ENCODE peak calls at places on chromosome 1, in seven cellular contexts. One of them, this sample, is unnamed.
A peak's percentile ranks its signal among the peaks of the same experiment; 100 is the strongest.

GRCh38 chr1:236156512-236157208 is 14.3 kb downstream of the GPR137B start:
- DNase-seq in MCF 10A: no peak
- DNase-seq in osteoblast: peak; percentile 73
- DNase-seq in NB4: peak; percentile 79
- DNase-seq in adrenal gland: no peak
- DNase-seq in nephron progenitor cell: no peak
- DNase-seq in GM23338: no peak
- DNase-seq in this sample: no peak

GRCh38 chr1:154859786-154860153 is 10.3 kb downstream of the KCNN3 start:
- DNase-seq in MCF 10A: no peak
- DNase-seq in osteoblast: no peak
- DNase-seq in NB4: no peak
- DNase-seq in adrenal gland: no peak
- DNase-seq in nephron progenitor cell: no peak
- DNase-seq in GM23338: no peak
- DNase-seq in this sample: no peak

GRCh38 chr1:78060857-78061563 is 15.2 kb downstream of the GIPC2 start:
- DNase-seq in MCF 10A: no peak
- DNase-seq in osteoblast: no peak
- DNase-seq in NB4: peak; percentile 18
- DNase-seq in adrenal gland: no peak
- DNase-seq in nephron progenitor cell: no peak
- DNase-seq in GM23338: peak; percentile 26
- DNase-seq in this sample: no peak

GRCh38 chr1:16924216-16924918 is 2.6 kb downstream of the CROCC start:
- DNase-seq in MCF 10A: no peak
- DNase-seq in osteoblast: peak; percentile 86
- DNase-seq in NB4: no peak
- DNase-seq in adrenal gland: no peak
- DNase-seq in nephron progenitor cell: no peak
- DNase-seq in GM23338: no peak
- DNase-seq in this sample: no peak

GRCh38 chr1:103108525-103109150 is 316 bp upstream of the COL11A1 start:
- DNase-seq in MCF 10A: no peak
- DNase-seq in osteoblast: peak; percentile 57
- DNase-seq in NB4: no peak
- DNase-seq in adrenal gland: peak; percentile 30
- DNase-seq in nephron progenitor cell: peak; percentile 84
- DNase-seq in GM23338: peak; percentile 89
- DNase-seq in this sample: peak; percentile 44

GRCh38 chr1:160083968-160084770 is 2.8 kb downstream of the KCNJ9 start:
- DNase-seq in MCF 10A: no peak
- DNase-seq in osteoblast: peak; percentile 82
- DNase-seq in NB4: peak; percentile 24
- DNase-seq in adrenal gland: peak; percentile 75
- DNase-seq in nephron progenitor cell: peak; percentile 77
- DNase-seq in GM23338: peak; percentile 95
- DNase-seq in this sample: peak; percentile 81

GRCh38 chr1:64476251-64476952 is 6.5 kb downstream of the CACHD1 start:
- DNase-seq in MCF 10A: peak; percentile 43
- DNase-seq in osteoblast: peak; percentile 86
- DNase-seq in NB4: no peak
- DNase-seq in adrenal gland: no peak
- DNase-seq in nephron progenitor cell: no peak
- DNase-seq in GM23338: no peak
- DNase-seq in this sample: peak; percentile 34

GRCh38 chr1:85048296-85049064 is at the start of gene MCOLN3:
- DNase-seq in MCF 10A: peak; percentile 28
- DNase-seq in osteoblast: peak; percentile 82
- DNase-seq in NB4: no peak
- DNase-seq in adrenal gland: peak; percentile 61
- DNase-seq in nephron progenitor cell: peak; percentile 79
- DNase-seq in GM23338: peak; percentile 77
- DNase-seq in this sample: peak; percentile 30

GRCh38 chr1:101238041-101238515 is 1.3 kb downstream of the S1PR1 start:
- DNase-seq in MCF 10A: no peak
- DNase-seq in osteoblast: no peak
- DNase-seq in NB4: no peak
- DNase-seq in adrenal gland: no peak
- DNase-seq in nephron progenitor cell: peak; percentile 36
- DNase-seq in GM23338: peak; percentile 52
- DNase-seq in this sample: no peak

GRCh38 chr1:15952317-15953258 is 23.3 kb downstream of the ZBTB17 start:
- DNase-seq in MCF 10A: peak; percentile 95
- DNase-seq in osteoblast: peak; percentile 96
- DNase-seq in NB4: peak; percentile 90
- DNase-seq in adrenal gland: no peak
- DNase-seq in nephron progenitor cell: no peak
- DNase-seq in GM23338: peak; percentile 13
- DNase-seq in this sample: peak; percentile 60

GRCh38 chr1:38608202-38608864 is 251.2 kb downstream of the RRAGC start:
- DNase-seq in MCF 10A: peak; percentile 17
- DNase-seq in osteoblast: peak; percentile 81
- DNase-seq in NB4: peak; percentile 44
- DNase-seq in adrenal gland: no peak
- DNase-seq in nephron progenitor cell: peak; percentile 87
- DNase-seq in GM23338: peak; percentile 93
- DNase-seq in this sample: no peak

GRCh38 chr1:215475719-215476525 is 91.2 kb upstream of the KCTD3 start:
- DNase-seq in MCF 10A: peak; percentile 81
- DNase-seq in osteoblast: peak; percentile 31
- DNase-seq in NB4: no peak
- DNase-seq in adrenal gland: no peak
- DNase-seq in nephron progenitor cell: no peak
- DNase-seq in GM23338: no peak
- DNase-seq in this sample: no peak

DNA sequence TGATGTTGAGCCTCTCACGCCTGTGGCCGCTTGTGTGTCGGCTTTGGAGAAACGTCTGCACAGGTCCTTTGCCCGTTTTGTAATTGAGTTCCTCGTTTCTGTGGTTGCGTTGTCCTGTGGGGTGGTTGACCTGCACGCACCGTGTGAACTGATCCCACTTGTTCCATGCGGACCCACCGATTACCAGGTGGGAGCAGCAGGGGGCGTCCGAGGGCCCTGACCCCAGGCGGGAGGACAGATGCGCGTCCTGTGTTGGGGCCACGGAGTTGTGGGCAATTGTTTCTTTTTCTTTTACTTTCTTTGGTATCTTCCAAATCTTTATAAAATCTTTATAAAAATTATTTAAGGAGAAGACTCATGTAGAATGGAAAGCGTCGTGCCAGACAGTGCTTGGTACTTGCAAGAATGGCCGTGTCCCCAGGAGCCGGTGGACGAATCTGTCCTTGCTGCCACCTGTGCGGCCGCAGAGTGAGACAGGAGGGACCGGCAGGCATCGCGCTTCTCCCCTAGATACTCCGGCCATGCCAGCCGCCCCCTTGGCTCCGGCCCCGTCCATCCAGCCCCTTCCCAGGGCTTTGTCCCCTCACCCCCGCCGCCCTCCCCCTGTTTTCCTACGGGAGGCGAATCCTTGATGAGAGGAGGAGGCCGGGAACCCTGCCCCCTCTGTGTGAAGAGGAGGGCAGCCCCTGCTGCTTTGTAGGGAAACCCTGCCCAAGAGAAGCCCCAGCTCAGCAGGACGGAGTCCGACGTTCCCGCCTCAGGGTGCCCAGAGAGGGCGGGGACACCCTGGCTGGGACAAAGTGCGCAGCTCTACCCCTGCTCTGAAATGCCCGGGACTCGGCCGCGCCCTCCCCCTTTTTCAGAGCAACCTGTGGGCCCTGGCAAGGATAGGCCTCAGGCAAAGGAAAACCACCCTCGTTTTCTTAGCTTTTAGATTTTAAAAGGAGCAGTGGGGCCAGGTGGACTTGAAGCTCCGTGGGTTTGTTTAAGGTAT is 41.7 kb downstream of the PRKCZ start:
- DNase-seq in MCF 10A: no peak
- DNase-seq in osteoblast: peak; percentile 94
- DNase-seq in NB4: peak; percentile 69
- DNase-seq in adrenal gland: no peak
- DNase-seq in nephron progenitor cell: peak; percentile 80
- DNase-seq in GM23338: peak; percentile 83
- DNase-seq in this sample: no peak
- TF ChIP-seq CTCF in MCF 10A: no peak
- TF ChIP-seq CTCF in osteoblast: peak; percentile 55
- TF ChIP-seq CTCF in NB4: peak; percentile 90
- TF ChIP-seq CTCF in adrenal gland: peak; percentile 35
- TF ChIP-seq CTCF in nephron progenitor cell: peak; percentile 69
- TF ChIP-seq CTCF in GM23338: peak; percentile 79
- TF ChIP-seq CTCF in this sample: peak; percentile 55

GRCh38 chr1:247146671-247147070 is 25.1 kb downstream of the ZNF124 start:
- DNase-seq in MCF 10A: no peak
- DNase-seq in osteoblast: no peak
- DNase-seq in NB4: peak; percentile 26
- DNase-seq in adrenal gland: no peak
- DNase-seq in nephron progenitor cell: no peak
- DNase-seq in GM23338: peak; percentile 76
- DNase-seq in this sample: no peak
- TF ChIP-seq CTCF in MCF 10A: peak; percentile 27
- TF ChIP-seq CTCF in osteoblast: peak; percentile 5
- TF ChIP-seq CTCF in NB4: peak; percentile 37
- TF ChIP-seq CTCF in adrenal gland: no peak
- TF ChIP-seq CTCF in nephron progenitor cell: no peak
- TF ChIP-seq CTCF in GM23338: peak; percentile 76
- TF ChIP-seq CTCF in this sample: no peak

DNA sequence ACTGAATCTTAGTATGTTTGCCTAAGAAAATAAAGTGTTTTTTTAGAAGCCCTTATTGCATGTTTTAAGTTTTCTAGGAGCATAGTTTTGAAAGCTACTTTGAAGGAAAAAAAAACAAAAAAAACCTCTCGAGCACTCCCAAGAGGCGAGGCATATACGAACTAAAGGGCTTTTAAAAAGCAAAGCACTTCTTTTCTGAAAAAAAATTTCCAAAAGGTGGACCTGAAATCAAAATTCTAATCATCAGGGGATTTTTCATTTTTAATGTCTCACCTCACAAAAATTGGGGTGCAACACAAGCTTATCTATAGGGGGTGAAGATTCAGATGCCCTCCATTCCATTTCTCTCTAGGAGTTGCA is 594 bp downstream of the GLMN start:
- DNase-seq in MCF 10A: no peak
- DNase-seq in osteoblast: no peak
- DNase-seq in NB4: no peak
- DNase-seq in adrenal gland: no peak
- DNase-seq in nephron progenitor cell: no peak
- DNase-seq in GM23338: no peak
- DNase-seq in this sample: no peak
- TF ChIP-seq CTCF in MCF 10A: peak; percentile 9
- TF ChIP-seq CTCF in osteoblast: peak; percentile 20
- TF ChIP-seq CTCF in NB4: no peak
- TF ChIP-seq CTCF in adrenal gland: peak; percentile 21
- TF ChIP-seq CTCF in nephron progenitor cell: peak; percentile 16
- TF ChIP-seq CTCF in GM23338: no peak
- TF ChIP-seq CTCF in this sample: no peak

GRCh38 chr1:12052008-12052573 is 11.0 kb upstream of the TNFRSF8 start:
- DNase-seq in MCF 10A: peak; percentile 89
- DNase-seq in osteoblast: peak; percentile 99
- DNase-seq in NB4: peak; percentile 85
- DNase-seq in adrenal gland: peak; percentile 75
- DNase-seq in nephron progenitor cell: peak; percentile 32
- DNase-seq in GM23338: no peak
- DNase-seq in this sample: peak; percentile 71
- TF ChIP-seq CTCF in MCF 10A: no peak
- TF ChIP-seq CTCF in osteoblast: no peak
- TF ChIP-seq CTCF in NB4: no peak
- TF ChIP-seq CTCF in adrenal gland: no peak
- TF ChIP-seq CTCF in nephron progenitor cell: no peak
- TF ChIP-seq CTCF in GM23338: no peak
- TF ChIP-seq CTCF in this sample: no peak

GRCh38 chr1:56576880-56577858 is 2.2 kb downstream of the PLPP3 start:
- DNase-seq in MCF 10A: peak; percentile 42
- DNase-seq in osteoblast: peak; percentile 85
- DNase-seq in NB4: peak; percentile 20
- DNase-seq in adrenal gland: no peak
- DNase-seq in nephron progenitor cell: no peak
- DNase-seq in GM23338: peak; percentile 81
- DNase-seq in this sample: no peak

GRCh38 chr1:56573311-56573710 is 6.1 kb downstream of the PLPP3 start:
- DNase-seq in MCF 10A: no peak
- DNase-seq in osteoblast: no peak
- DNase-seq in NB4: no peak
- DNase-seq in adrenal gland: no peak
- DNase-seq in nephron progenitor cell: no peak
- DNase-seq in GM23338: no peak
- DNase-seq in this sample: no peak

GRCh38 chr1:56574794-56575193 is 4.6 kb downstream of the PLPP3 start:
- DNase-seq in MCF 10A: no peak
- DNase-seq in osteoblast: no peak
- DNase-seq in NB4: no peak
- DNase-seq in adrenal gland: no peak
- DNase-seq in nephron progenitor cell: no peak
- DNase-seq in GM23338: no peak
- DNase-seq in this sample: no peak

GRCh38 chr1:56577859-56578663 is 1.3 kb downstream of the PLPP3 start:
- DNase-seq in MCF 10A: peak; percentile 55
- DNase-seq in osteoblast: peak; percentile 92
- DNase-seq in NB4: peak; percentile 12
- DNase-seq in adrenal gland: peak; percentile 53
- DNase-seq in nephron progenitor cell: peak; percentile 68
- DNase-seq in GM23338: peak; percentile 65
- DNase-seq in this sample: peak; percentile 80

GRCh38 chr1:56575865-56576264 is 3.5 kb downstream of the PLPP3 start:
- DNase-seq in MCF 10A: no peak
- DNase-seq in osteoblast: no peak
- DNase-seq in NB4: no peak
- DNase-seq in adrenal gland: no peak
- DNase-seq in nephron progenitor cell: no peak
- DNase-seq in GM23338: no peak
- DNase-seq in this sample: no peak
- TF ChIP-seq CTCF in MCF 10A: no peak
- TF ChIP-seq CTCF in osteoblast: no peak
- TF ChIP-seq CTCF in NB4: no peak
- TF ChIP-seq CTCF in adrenal gland: no peak
- TF ChIP-seq CTCF in nephron progenitor cell: no peak
- TF ChIP-seq CTCF in GM23338: no peak
- TF ChIP-seq CTCF in this sample: no peak

DNA sequence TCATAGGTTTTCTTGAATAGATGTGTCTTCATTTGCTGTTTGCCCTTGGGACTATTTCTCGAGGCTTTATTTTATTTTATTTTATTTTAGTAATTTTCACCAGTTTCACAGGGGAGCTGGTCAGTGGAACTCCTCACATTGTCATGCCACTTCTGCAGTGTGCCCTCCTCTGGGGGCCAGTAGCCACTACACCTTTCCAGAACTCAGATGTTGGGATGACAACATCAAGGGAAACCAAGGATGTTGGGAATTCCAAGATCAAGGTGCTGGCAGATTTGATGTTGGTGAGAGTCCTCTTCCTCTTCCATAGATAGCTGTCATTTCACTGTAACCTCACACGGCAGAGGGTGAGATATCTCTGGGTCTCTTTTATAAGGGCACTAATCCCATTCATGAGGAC is 35.5 kb downstream of the SLC26A9 start:
- DNase-seq in MCF 10A: peak; percentile 86
- DNase-seq in osteoblast: no peak
- DNase-seq in NB4: no peak
- DNase-seq in adrenal gland: no peak
- DNase-seq in nephron progenitor cell: no peak
- DNase-seq in GM23338: peak; percentile 75
- DNase-seq in this sample: no peak
- TF ChIP-seq CTCF in MCF 10A: peak; percentile 93
- TF ChIP-seq CTCF in osteoblast: peak; percentile 69
- TF ChIP-seq CTCF in NB4: peak; percentile 31
- TF ChIP-seq CTCF in adrenal gland: peak; percentile 54
- TF ChIP-seq CTCF in nephron progenitor cell: peak; percentile 43
- TF ChIP-seq CTCF in GM23338: peak; percentile 83
- TF ChIP-seq CTCF in this sample: peak; percentile 46

This sample was measured in heart left ventricle.